ENCODE peak calls at places on chromosome 3, in six cellular contexts. One of them, this sample, is unnamed.
A peak's percentile ranks its signal among the peaks of the same experiment; 100 is the strongest.

GRCh38 chr3:170811515-170811914 is 58.5 kb downstream of the RPL22L1 start:
- DNase-seq in GM06990: no peak
- DNase-seq in astrocyte of the cerebellum: peak; percentile 16
- DNase-seq in progenitor cell of endocrine pancreas: no peak
- DNase-seq in breast epithelium: no peak
- DNase-seq in osteoblast: no peak
- DNase-seq in this sample: no peak

GRCh38 chr3:22960326-22960984 is 242.7 kb upstream of the UBE2E2 start:
- DNase-seq in GM06990: no peak
- DNase-seq in osteoblast: no peak
- DNase-seq in breast epithelium: no peak
- DNase-seq in astrocyte of the cerebellum: peak; percentile 23
- DNase-seq in progenitor cell of endocrine pancreas: no peak
- DNase-seq in this sample: peak; percentile 32

GRCh38 chr3:117745516-117745915 is 1035.9 kb downstream of the TUSC7 start:
- DNase-seq in GM06990: no peak
- DNase-seq in osteoblast: no peak
- DNase-seq in progenitor cell of endocrine pancreas: no peak
- DNase-seq in breast epithelium: no peak
- DNase-seq in astrocyte of the cerebellum: no peak
- DNase-seq in this sample: no peak

GRCh38 chr3:47299396-47300318 is 16.9 kb downstream of the KLHL18 start:
- DNase-seq in breast epithelium: no peak
- DNase-seq in astrocyte of the cerebellum: no peak
- DNase-seq in progenitor cell of endocrine pancreas: no peak
- DNase-seq in osteoblast: no peak
- DNase-seq in GM06990: no peak
- DNase-seq in this sample: no peak

GRCh38 chr3:52220380-52221026 is 4.9 kb downstream of the TLR9 start:
- DNase-seq in progenitor cell of endocrine pancreas: peak; percentile 88
- DNase-seq in osteoblast: peak; percentile 99
- DNase-seq in GM06990: peak; percentile 54
- DNase-seq in breast epithelium: peak; percentile 91
- DNase-seq in astrocyte of the cerebellum: peak; percentile 46
- DNase-seq in this sample: peak; percentile 87

GRCh38 chr3:85726241-85726640 is 767.5 kb downstream of the CADM2 start:
- DNase-seq in progenitor cell of endocrine pancreas: no peak
- DNase-seq in astrocyte of the cerebellum: no peak
- DNase-seq in osteoblast: no peak
- DNase-seq in breast epithelium: no peak
- DNase-seq in GM06990: no peak
- DNase-seq in this sample: no peak

GRCh38 chr3:89032331-89033063 is 74.9 kb upstream of the EPHA3 start:
- DNase-seq in astrocyte of the cerebellum: no peak
- DNase-seq in breast epithelium: no peak
- DNase-seq in GM06990: no peak
- DNase-seq in osteoblast: no peak
- DNase-seq in progenitor cell of endocrine pancreas: no peak
- DNase-seq in this sample: no peak

GRCh38 chr3:127349501-127350171 is 61.8 kb upstream of the PRR20G start:
- DNase-seq in breast epithelium: no peak
- DNase-seq in GM06990: no peak
- DNase-seq in progenitor cell of endocrine pancreas: no peak
- DNase-seq in osteoblast: no peak
- DNase-seq in astrocyte of the cerebellum: no peak
- DNase-seq in this sample: no peak

GRCh38 chr3:170714151-170714550 is 128.3 kb upstream of the SLC7A14 start:
- DNase-seq in progenitor cell of endocrine pancreas: no peak
- DNase-seq in GM06990: no peak
- DNase-seq in astrocyte of the cerebellum: peak; percentile 37
- DNase-seq in osteoblast: no peak
- DNase-seq in breast epithelium: no peak
- DNase-seq in this sample: no peak

GRCh38 chr3:170907519-170908234 is 760 bp downstream of the EIF5A2 start:
- DNase-seq in astrocyte of the cerebellum: no peak
- DNase-seq in GM06990: no peak
- DNase-seq in breast epithelium: no peak
- DNase-seq in osteoblast: peak; percentile 90
- DNase-seq in progenitor cell of endocrine pancreas: no peak
- DNase-seq in this sample: peak; percentile 34

GRCh38 chr3:132445812-132446211 is 28.5 kb downstream of the DNAJC13 start:
- DNase-seq in GM06990: no peak
- DNase-seq in progenitor cell of endocrine pancreas: no peak
- DNase-seq in osteoblast: no peak
- DNase-seq in breast epithelium: no peak
- DNase-seq in astrocyte of the cerebellum: peak; percentile 9
- DNase-seq in this sample: no peak

GRCh38 chr3:61559108-61559731 is 2.2 kb upstream of the PTPRG start:
- DNase-seq in progenitor cell of endocrine pancreas: no peak
- DNase-seq in osteoblast: peak; percentile 72
- DNase-seq in breast epithelium: no peak
- DNase-seq in GM06990: no peak
- DNase-seq in astrocyte of the cerebellum: no peak
- DNase-seq in this sample: no peak

GRCh38 chr3:49754536-49754935 is 30.8 kb upstream of the GMPPB start:
- DNase-seq in progenitor cell of endocrine pancreas: no peak
- DNase-seq in GM06990: no peak
- DNase-seq in osteoblast: no peak
- DNase-seq in astrocyte of the cerebellum: no peak
- DNase-seq in breast epithelium: no peak
- DNase-seq in this sample: no peak
- TF ChIP-seq CTCF in progenitor cell of endocrine pancreas: no peak
- TF ChIP-seq CTCF in GM06990: no peak
- TF ChIP-seq CTCF in osteoblast: no peak
- TF ChIP-seq CTCF in astrocyte of the cerebellum: no peak
- TF ChIP-seq CTCF in breast epithelium: no peak
- TF ChIP-seq CTCF in this sample: no peak

DNA sequence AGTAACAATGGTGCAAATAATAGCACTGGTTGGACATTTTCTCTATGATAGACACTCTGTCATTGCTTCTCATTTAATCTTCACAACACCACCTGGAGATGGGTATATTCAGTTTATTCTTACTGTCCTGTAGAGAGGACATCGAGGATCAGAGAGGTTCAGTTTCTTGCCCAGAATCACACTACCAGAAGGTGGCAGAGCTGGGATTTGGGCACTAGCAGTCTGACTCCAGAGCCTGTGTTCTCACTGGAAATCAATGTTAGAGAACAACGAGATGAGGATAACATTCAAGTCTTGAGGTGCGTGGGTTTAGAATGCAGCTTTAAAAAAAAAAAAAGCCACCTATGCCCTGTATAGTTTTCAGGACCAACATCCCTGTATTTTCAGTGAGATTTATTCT is 127.8 kb downstream of the SYNPR start:
- DNase-seq in breast epithelium: no peak
- DNase-seq in GM06990: no peak
- DNase-seq in progenitor cell of endocrine pancreas: no peak
- DNase-seq in osteoblast: no peak
- DNase-seq in astrocyte of the cerebellum: no peak
- DNase-seq in this sample: no peak
- TF ChIP-seq CTCF in breast epithelium: no peak
- TF ChIP-seq CTCF in GM06990: no peak
- TF ChIP-seq CTCF in progenitor cell of endocrine pancreas: no peak
- TF ChIP-seq CTCF in osteoblast: no peak
- TF ChIP-seq CTCF in astrocyte of the cerebellum: no peak
- TF ChIP-seq CTCF in this sample: no peak

GRCh38 chr3:196949750-196950149 is 7.4 kb upstream of the NCBP2 start:
- DNase-seq in progenitor cell of endocrine pancreas: no peak
- DNase-seq in osteoblast: no peak
- DNase-seq in GM06990: no peak
- DNase-seq in astrocyte of the cerebellum: no peak
- DNase-seq in breast epithelium: no peak
- DNase-seq in this sample: no peak

GRCh38 chr3:196947860-196948441 is 5.6 kb upstream of the NCBP2 start:
- DNase-seq in GM06990: no peak
- DNase-seq in progenitor cell of endocrine pancreas: no peak
- DNase-seq in astrocyte of the cerebellum: no peak
- DNase-seq in osteoblast: no peak
- DNase-seq in breast epithelium: no peak
- DNase-seq in this sample: no peak

GRCh38 chr3:196951371-196951770 is 9.0 kb upstream of the NCBP2 start:
- DNase-seq in GM06990: no peak
- DNase-seq in breast epithelium: no peak
- DNase-seq in progenitor cell of endocrine pancreas: no peak
- DNase-seq in osteoblast: peak; percentile 38
- DNase-seq in astrocyte of the cerebellum: no peak
- DNase-seq in this sample: no peak

GRCh38 chr3:196947136-196947859 is 5.0 kb upstream of the NCBP2 start:
- DNase-seq in progenitor cell of endocrine pancreas: no peak
- DNase-seq in astrocyte of the cerebellum: no peak
- DNase-seq in breast epithelium: no peak
- DNase-seq in osteoblast: peak; percentile 88
- DNase-seq in GM06990: no peak
- DNase-seq in this sample: no peak

DNA sequence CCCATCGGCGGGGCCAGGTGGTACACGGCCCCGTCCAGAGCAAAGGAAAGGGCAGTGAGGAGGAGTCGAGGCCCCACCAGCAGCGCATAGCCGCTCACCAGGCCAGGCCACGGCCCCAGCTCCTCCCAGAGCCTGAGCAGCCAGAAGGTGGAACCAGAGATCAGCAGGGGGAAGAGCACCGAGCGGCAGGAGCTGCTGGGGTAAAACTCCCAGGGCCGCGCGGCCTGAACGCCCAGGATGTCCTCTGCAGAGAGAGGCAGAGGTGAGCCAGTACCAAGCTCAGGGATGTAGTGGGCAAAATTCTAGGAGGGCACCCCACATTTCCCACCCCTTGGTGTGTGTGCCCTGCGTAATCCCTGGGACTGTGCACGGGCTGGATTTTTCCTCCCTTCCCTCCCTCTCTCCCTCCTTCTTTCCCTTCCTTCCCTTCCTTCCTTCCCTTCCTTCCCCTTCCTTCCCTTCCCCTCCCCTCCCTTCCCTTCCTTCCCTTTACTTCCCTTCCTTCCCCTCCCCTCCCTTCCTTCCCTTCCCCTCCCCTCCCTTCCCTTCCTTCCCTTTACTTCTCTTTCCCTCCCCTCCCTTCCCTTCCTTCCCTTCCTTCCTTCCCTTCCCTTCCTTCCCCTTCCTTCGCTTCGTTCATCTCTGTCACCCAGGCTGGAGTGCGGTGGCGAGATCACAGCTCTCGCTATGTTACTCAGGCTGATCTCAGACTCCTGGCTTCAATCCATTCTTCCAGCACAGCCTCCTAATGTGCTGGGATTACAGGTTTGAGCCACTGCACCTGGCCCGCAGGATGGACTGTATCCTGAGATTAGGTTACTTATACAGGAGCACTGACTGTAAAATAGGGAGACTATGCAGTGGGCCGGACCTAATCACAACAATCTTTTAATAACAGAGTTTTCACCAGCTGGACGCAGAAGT is 6.4 kb upstream of the NCBP2 start:
- DNase-seq in progenitor cell of endocrine pancreas: no peak
- DNase-seq in breast epithelium: no peak
- DNase-seq in GM06990: no peak
- DNase-seq in osteoblast: peak; percentile 69
- DNase-seq in astrocyte of the cerebellum: no peak
- DNase-seq in this sample: no peak
- TF ChIP-seq CTCF in progenitor cell of endocrine pancreas: no peak
- TF ChIP-seq CTCF in breast epithelium: no peak
- TF ChIP-seq CTCF in GM06990: no peak
- TF ChIP-seq CTCF in osteoblast: peak; percentile 13
- TF ChIP-seq CTCF in astrocyte of the cerebellum: peak; percentile 14
- TF ChIP-seq CTCF in this sample: no peak

GRCh38 chr3:136861890-136862610 is at the start of gene NCK1:
- DNase-seq in astrocyte of the cerebellum: peak; percentile 92
- DNase-seq in breast epithelium: peak; percentile 98
- DNase-seq in progenitor cell of endocrine pancreas: peak; percentile 95
- DNase-seq in osteoblast: peak; percentile 98
- DNase-seq in GM06990: peak; percentile 98
- DNase-seq in this sample: peak; percentile 96
- TF ChIP-seq CTCF in astrocyte of the cerebellum: peak; percentile 27
- TF ChIP-seq CTCF in breast epithelium: no peak
- TF ChIP-seq CTCF in progenitor cell of endocrine pancreas: peak; percentile 31
- TF ChIP-seq CTCF in osteoblast: no peak
- TF ChIP-seq CTCF in GM06990: peak; percentile 26
- TF ChIP-seq CTCF in this sample: no peak

This sample was measured in GM20000.